ENCODE peak calls at places on chromosomes 5 and 9, in nine cellular contexts. One of them, this sample, is unnamed.
A peak's percentile ranks its signal among the peaks of the same experiment; 100 is the strongest.

GRCh38 chr9:86946712-86947145 is 577 bp downstream of the GAS1 start:
- DNase-seq in GM06990: peak; percentile 38
- DNase-seq in kidney: peak; percentile 87
- DNase-seq in natural killer cell: no peak
- DNase-seq in tibial artery: peak; percentile 83
- DNase-seq in MCF 10A: peak; percentile 51
- DNase-seq in A673: peak; percentile 84
- DNase-seq in A549: peak; percentile 8
- DNase-seq in nephron progenitor cell: peak; percentile 60
- DNase-seq in this sample: peak; percentile 79

GRCh38 chr9:94847486-94847885 is 121.0 kb downstream of the AOPEP start:
- DNase-seq in GM06990: no peak
- DNase-seq in kidney: no peak
- DNase-seq in natural killer cell: no peak
- DNase-seq in tibial artery: no peak
- DNase-seq in MCF 10A: peak; percentile 23
- DNase-seq in A673: peak; percentile 62
- DNase-seq in A549: no peak
- DNase-seq in nephron progenitor cell: no peak
- DNase-seq in this sample: no peak

GRCh38 chr9:95167998-95168397 is 149.5 kb downstream of the FANCC start:
- DNase-seq in GM06990: peak; percentile 26
- DNase-seq in kidney: no peak
- DNase-seq in natural killer cell: no peak
- DNase-seq in tibial artery: no peak
- DNase-seq in MCF 10A: peak; percentile 89
- DNase-seq in A673: peak; percentile 89
- DNase-seq in A549: peak; percentile 28
- DNase-seq in nephron progenitor cell: peak; percentile 62
- DNase-seq in this sample: no peak

GRCh38 chr9:3842839-3843238 is 317.0 kb upstream of the RFX3 start:
- DNase-seq in GM06990: no peak
- DNase-seq in kidney: no peak
- DNase-seq in natural killer cell: no peak
- DNase-seq in tibial artery: no peak
- DNase-seq in MCF 10A: no peak
- DNase-seq in A673: no peak
- DNase-seq in A549: no peak
- DNase-seq in nephron progenitor cell: no peak
- DNase-seq in this sample: no peak

GRCh38 chr5:88145603-88146467 is 122.8 kb downstream of the TMEM161B start:
- DNase-seq in GM06990: no peak
- DNase-seq in kidney: peak; percentile 46
- DNase-seq in natural killer cell: no peak
- DNase-seq in tibial artery: no peak
- DNase-seq in MCF 10A: no peak
- DNase-seq in A673: no peak
- DNase-seq in A549: no peak
- DNase-seq in nephron progenitor cell: peak; percentile 32
- DNase-seq in this sample: no peak

GRCh38 chr9:37551468-37551867 is 24.7 kb downstream of the FBXO10 start:
- DNase-seq in GM06990: no peak
- DNase-seq in kidney: no peak
- DNase-seq in natural killer cell: no peak
- DNase-seq in tibial artery: no peak
- DNase-seq in MCF 10A: no peak
- DNase-seq in A673: no peak
- DNase-seq in A549: no peak
- DNase-seq in nephron progenitor cell: no peak
- DNase-seq in this sample: no peak

GRCh38 chr5:33474931-33475499 is 34.2 kb downstream of the TARS1 start:
- DNase-seq in GM06990: no peak
- DNase-seq in kidney: no peak
- DNase-seq in natural killer cell: no peak
- DNase-seq in tibial artery: no peak
- DNase-seq in MCF 10A: no peak
- DNase-seq in A673: no peak
- DNase-seq in A549: no peak
- DNase-seq in nephron progenitor cell: no peak
- DNase-seq in this sample: no peak

GRCh38 chr5:179290681-179291540 is 54.4 kb downstream of the ADAMTS2 start:
- DNase-seq in GM06990: no peak
- DNase-seq in kidney: peak; percentile 66
- DNase-seq in natural killer cell: no peak
- DNase-seq in tibial artery: peak; percentile 63
- DNase-seq in MCF 10A: no peak
- DNase-seq in A673: no peak
- DNase-seq in A549: no peak
- DNase-seq in nephron progenitor cell: no peak
- DNase-seq in this sample: no peak

GRCh38 chr5:180636403-180637075 is 12.9 kb downstream of the FLT4 start:
- DNase-seq in GM06990: no peak
- DNase-seq in kidney: peak; percentile 61
- DNase-seq in natural killer cell: no peak
- DNase-seq in tibial artery: peak; percentile 47
- DNase-seq in MCF 10A: no peak
- DNase-seq in A673: no peak
- DNase-seq in A549: no peak
- DNase-seq in nephron progenitor cell: no peak
- DNase-seq in this sample: no peak

GRCh38 chr5:147216552-147217154 is 18.2 kb upstream of the STK32A start:
- DNase-seq in GM06990: no peak
- DNase-seq in kidney: no peak
- DNase-seq in natural killer cell: no peak
- DNase-seq in tibial artery: no peak
- DNase-seq in MCF 10A: peak; percentile 46
- DNase-seq in A673: no peak
- DNase-seq in A549: no peak
- DNase-seq in nephron progenitor cell: peak; percentile 12
- DNase-seq in this sample: no peak

GRCh38 chr9:2817987-2818386 is 25.9 kb downstream of the PUM3 start:
- DNase-seq in GM06990: no peak
- DNase-seq in kidney: no peak
- DNase-seq in natural killer cell: no peak
- DNase-seq in tibial artery: no peak
- DNase-seq in MCF 10A: no peak
- DNase-seq in A673: no peak
- DNase-seq in A549: no peak
- DNase-seq in nephron progenitor cell: no peak
- DNase-seq in this sample: no peak

GRCh38 chr5:173853370-173854131 is 34.6 kb upstream of the CPEB4 start:
- DNase-seq in GM06990: no peak
- DNase-seq in kidney: no peak
- DNase-seq in natural killer cell: no peak
- DNase-seq in tibial artery: no peak
- DNase-seq in MCF 10A: no peak
- DNase-seq in A673: no peak
- DNase-seq in A549: no peak
- DNase-seq in nephron progenitor cell: no peak
- DNase-seq in this sample: no peak

GRCh38 chr5:61100425-61100824 is 61.8 kb downstream of the SMIM15 start:
- DNase-seq in GM06990: no peak
- DNase-seq in kidney: no peak
- DNase-seq in natural killer cell: no peak
- DNase-seq in tibial artery: no peak
- DNase-seq in MCF 10A: no peak
- DNase-seq in A673: no peak
- DNase-seq in A549: no peak
- DNase-seq in nephron progenitor cell: no peak
- DNase-seq in this sample: no peak

GRCh38 chr5:32276173-32276853 is 36.4 kb downstream of the MTMR12 start:
- DNase-seq in GM06990: peak; percentile 44
- DNase-seq in kidney: no peak
- DNase-seq in natural killer cell: no peak
- DNase-seq in tibial artery: no peak
- DNase-seq in MCF 10A: no peak
- DNase-seq in A673: no peak
- DNase-seq in A549: no peak
- DNase-seq in nephron progenitor cell: no peak
- DNase-seq in this sample: no peak

GRCh38 chr5:157253547-157253946 is 12.4 kb upstream of the CYFIP2 start:
- DNase-seq in GM06990: no peak
- DNase-seq in kidney: no peak
- DNase-seq in natural killer cell: no peak
- DNase-seq in tibial artery: no peak
- DNase-seq in MCF 10A: peak; percentile 79
- DNase-seq in A673: peak; percentile 42
- DNase-seq in A549: peak; percentile 69
- DNase-seq in nephron progenitor cell: peak; percentile 67
- DNase-seq in this sample: no peak

GRCh38 chr5:16741007-16741406 is 124.2 kb upstream of the RETREG1 start:
- DNase-seq in GM06990: no peak
- DNase-seq in kidney: no peak
- DNase-seq in natural killer cell: no peak
- DNase-seq in tibial artery: no peak
- DNase-seq in MCF 10A: peak; percentile 26
- DNase-seq in A673: no peak
- DNase-seq in A549: no peak
- DNase-seq in nephron progenitor cell: no peak
- DNase-seq in this sample: no peak
- TF ChIP-seq CTCF in GM06990: no peak
- TF ChIP-seq CTCF in kidney: no peak
- TF ChIP-seq CTCF in natural killer cell: no peak
- TF ChIP-seq CTCF in tibial artery: no peak
- TF ChIP-seq CTCF in MCF 10A: no peak
- TF ChIP-seq CTCF in A673: peak; percentile 18
- TF ChIP-seq CTCF in A549: no peak
- TF ChIP-seq CTCF in nephron progenitor cell: no peak
- TF ChIP-seq CTCF in this sample: no peak

GRCh38 chr5:143964919-143965318 is 153.0 kb downstream of the HMHB1 start:
- DNase-seq in GM06990: no peak
- DNase-seq in kidney: no peak
- DNase-seq in natural killer cell: no peak
- DNase-seq in tibial artery: no peak
- DNase-seq in MCF 10A: peak; percentile 53
- DNase-seq in A673: no peak
- DNase-seq in A549: peak; percentile 7
- DNase-seq in nephron progenitor cell: no peak
- DNase-seq in this sample: no peak

GRCh38 chr5:143972068-143972467 is 160.1 kb downstream of the HMHB1 start:
- DNase-seq in GM06990: no peak
- DNase-seq in kidney: no peak
- DNase-seq in natural killer cell: no peak
- DNase-seq in tibial artery: no peak
- DNase-seq in MCF 10A: no peak
- DNase-seq in A673: no peak
- DNase-seq in A549: no peak
- DNase-seq in nephron progenitor cell: no peak
- DNase-seq in this sample: no peak

GRCh38 chr5:143966280-143966679 is 154.3 kb downstream of the HMHB1 start:
- DNase-seq in GM06990: no peak
- DNase-seq in kidney: no peak
- DNase-seq in natural killer cell: no peak
- DNase-seq in tibial artery: no peak
- DNase-seq in MCF 10A: no peak
- DNase-seq in A673: no peak
- DNase-seq in A549: no peak
- DNase-seq in nephron progenitor cell: no peak
- DNase-seq in this sample: no peak

DNA sequence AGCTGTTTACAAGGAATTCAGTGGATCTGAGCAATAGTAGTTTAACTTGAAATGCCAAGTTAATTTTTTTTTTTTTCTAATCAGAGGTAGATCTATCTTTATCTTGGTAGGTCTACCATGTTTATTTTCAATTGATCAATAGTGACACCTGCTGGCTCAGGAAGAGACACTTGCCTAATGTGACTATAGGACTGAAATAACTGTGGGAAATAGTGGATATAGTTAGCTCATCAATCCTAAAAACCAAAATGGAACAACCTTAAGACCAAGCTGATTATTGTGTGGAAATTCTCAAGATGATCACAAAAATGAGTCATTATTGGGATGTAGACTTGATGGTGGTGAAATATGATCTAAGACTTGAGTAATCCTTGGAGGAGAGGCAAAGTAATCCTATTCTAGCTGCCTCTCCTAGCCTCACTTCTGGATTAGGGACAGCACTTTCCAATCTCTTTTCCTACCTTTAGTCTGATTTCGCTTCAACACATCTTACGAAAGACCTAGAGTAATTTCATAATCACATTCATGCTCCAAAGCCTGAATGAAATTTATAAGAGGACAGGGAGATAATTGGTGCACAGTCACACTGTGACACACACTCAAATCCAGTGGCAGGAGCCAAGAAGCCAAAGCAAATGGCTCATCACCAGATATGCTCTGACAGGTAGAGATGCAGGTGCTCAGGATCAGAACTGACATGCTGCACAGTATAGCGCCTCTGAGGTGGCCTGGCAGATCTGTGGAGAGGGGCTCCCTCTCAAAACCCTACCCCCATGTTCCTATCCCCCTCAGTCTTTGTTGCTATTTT is 156.3 kb downstream of the HMHB1 start:
- DNase-seq in GM06990: no peak
- DNase-seq in kidney: no peak
- DNase-seq in natural killer cell: no peak
- DNase-seq in tibial artery: no peak
- DNase-seq in MCF 10A: peak; percentile 80
- DNase-seq in A673: peak; percentile 62
- DNase-seq in A549: peak; percentile 31
- DNase-seq in nephron progenitor cell: peak; percentile 3
- DNase-seq in this sample: no peak
- TF ChIP-seq CTCF in GM06990: peak; percentile 54
- TF ChIP-seq CTCF in kidney: peak; percentile 45
- TF ChIP-seq CTCF in natural killer cell: no peak
- TF ChIP-seq CTCF in tibial artery: peak; percentile 14
- TF ChIP-seq CTCF in MCF 10A: peak; percentile 76
- TF ChIP-seq CTCF in A673: peak; percentile 69
- TF ChIP-seq CTCF in A549: peak; percentile 68
- TF ChIP-seq CTCF in nephron progenitor cell: peak; percentile 46
- TF ChIP-seq CTCF in this sample: peak; percentile 70

GRCh38 chr5:170266570-170267379 is 30.8 kb downstream of the LCP2 start:
- DNase-seq in GM06990: no peak
- DNase-seq in kidney: no peak
- DNase-seq in natural killer cell: no peak
- DNase-seq in tibial artery: no peak
- DNase-seq in MCF 10A: no peak
- DNase-seq in A673: peak; percentile 10
- DNase-seq in A549: no peak
- DNase-seq in nephron progenitor cell: no peak
- DNase-seq in this sample: no peak
- TF ChIP-seq CTCF in GM06990: no peak
- TF ChIP-seq CTCF in kidney: no peak
- TF ChIP-seq CTCF in natural killer cell: no peak
- TF ChIP-seq CTCF in tibial artery: no peak
- TF ChIP-seq CTCF in MCF 10A: no peak
- TF ChIP-seq CTCF in A673: no peak
- TF ChIP-seq CTCF in A549: no peak
- TF ChIP-seq CTCF in nephron progenitor cell: no peak
- TF ChIP-seq CTCF in this sample: no peak

DNA sequence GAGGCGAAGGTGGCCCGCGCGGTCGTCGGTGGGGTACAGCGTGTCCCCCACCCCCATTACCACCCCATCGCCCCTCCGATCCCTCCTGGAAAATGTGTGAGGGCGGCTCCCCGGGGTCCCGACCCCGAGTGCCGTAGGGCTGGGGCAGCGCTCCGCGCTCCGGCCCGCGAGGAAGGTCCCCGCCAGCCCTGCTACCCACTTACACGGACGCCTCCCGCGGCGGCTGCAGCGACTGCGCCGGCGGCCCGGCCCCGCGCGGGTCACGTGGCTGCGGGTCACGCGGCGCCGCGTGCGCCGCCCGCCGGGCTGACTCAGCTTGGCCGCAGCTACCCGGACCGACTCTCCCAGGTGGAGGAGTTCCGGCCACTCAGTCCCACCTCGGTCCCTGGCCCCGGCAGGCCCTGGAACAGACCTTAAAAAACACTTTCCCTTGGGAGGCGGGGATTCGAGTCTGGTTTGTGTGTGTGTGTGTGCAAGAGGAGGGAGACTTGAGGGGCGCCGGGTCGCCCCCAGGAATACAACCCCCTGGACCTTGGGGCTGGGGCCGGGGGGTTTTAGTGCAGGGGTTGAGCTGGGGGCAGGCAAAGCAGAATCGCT is at the start of gene GNPDA1:
- DNase-seq in GM06990: peak; percentile 80
- DNase-seq in kidney: peak; percentile 94
- DNase-seq in natural killer cell: peak; percentile 80
- DNase-seq in tibial artery: peak; percentile 92
- DNase-seq in MCF 10A: peak; percentile 78
- DNase-seq in A673: peak; percentile 74
- DNase-seq in A549: peak; percentile 88
- DNase-seq in nephron progenitor cell: peak; percentile 76
- DNase-seq in this sample: peak; percentile 80
- TF ChIP-seq CTCF in GM06990: no peak
- TF ChIP-seq CTCF in kidney: peak; percentile 2
- TF ChIP-seq CTCF in natural killer cell: no peak
- TF ChIP-seq CTCF in tibial artery: peak; percentile 47
- TF ChIP-seq CTCF in MCF 10A: no peak
- TF ChIP-seq CTCF in A673: no peak
- TF ChIP-seq CTCF in A549: no peak
- TF ChIP-seq CTCF in nephron progenitor cell: no peak
- TF ChIP-seq CTCF in this sample: no peak